ENCODE peak calls at places on chromosomes 1 and 21, in ten cellular contexts. G, H, J, F, E, C, R, N, Z and Y are unnamed samples.

GRCh38 chr1:172279951-172280350 is 140.5 kb upstream of the C1orf105 start:
- DNase-seq in G (no peak), H (no peak), J (no peak), F (no peak), E (no peak), C (no peak), R (no peak), N (no peak), Z (no peak), Y (no peak)

GRCh38 chr1:186858923-186859322 is 30.2 kb downstream of the PLA2G4A start:
- DNase-seq in G (no peak), H (peak), J (no peak), F (no peak), E (no peak), C (no peak), R (no peak), N (peak), Z (no peak), Y (no peak)

GRCh38 chr1:93619507-93620168 is 62.0 kb downstream of the BCAR3 start:
- DNase-seq in G (no peak), H (no peak), J (no peak), F (no peak), E (no peak), C (no peak), R (peak), N (no peak), Z (no peak), Y (no peak)

GRCh38 chr1:180358649-180359048 is 128.6 kb downstream of the LHX4 start:
- DNase-seq in G (no peak), H (peak), J (no peak), F (peak), E (no peak), C (no peak), R (no peak), N (no peak), Z (no peak), Y (no peak)

GRCh38 chr1:72649211-72649888 is 367.0 kb upstream of the NEGR1 start:
- DNase-seq in G (no peak), H (no peak), J (no peak), F (no peak), E (no peak), C (no peak), R (no peak), N (no peak), Z (no peak), Y (no peak)

GRCh38 chr1:222420621-222421020 is 127.3 kb downstream of the HHIPL2 start:
- DNase-seq in G (no peak), H (no peak), J (no peak), F (no peak), E (no peak), C (no peak), R (no peak), N (no peak), Z (no peak), Y (no peak)

GRCh38 chr1:217048104-217048707 is 325.0 kb upstream of the ESRRG start:
- DNase-seq in G (no peak), H (no peak), J (no peak), F (no peak), E (no peak), C (no peak), R (peak), N (no peak), Z (peak), Y (peak)

GRCh38 chr1:167446946-167447345 is 71.4 kb downstream of the CD247 start:
- DNase-seq in G (no peak), H (no peak), J (no peak), F (no peak), E (no peak), C (no peak), R (no peak), N (no peak), Z (no peak), Y (no peak)

GRCh38 chr1:210437781-210438180 is 109.1 kb downstream of the HHAT start:
- DNase-seq in G (no peak), H (peak), J (no peak), F (no peak), E (no peak), C (no peak), R (no peak), N (no peak), Z (no peak), Y (no peak)

GRCh38 chr1:1122981-1123480 is 7.1 kb upstream of the C1orf159 start:
- DNase-seq in G (no peak), H (peak), J (no peak), F (peak), E (peak), C (no peak), R (no peak), N (no peak), Z (no peak), Y (no peak)

GRCh38 chr21:35048183-35048601 is 910 bp downstream of the RUNX1 start:
- DNase-seq in G (no peak), H (peak), J (no peak), F (peak), E (peak), C (no peak), R (peak), N (no peak), Z (no peak), Y (no peak)
- TF ChIP-seq CTCF in G (no peak), H (no peak), J (no peak), F (no peak), E (no peak), C (no peak), R (no peak), N (no peak), Z (no peak), Y (no peak)

DNA sequence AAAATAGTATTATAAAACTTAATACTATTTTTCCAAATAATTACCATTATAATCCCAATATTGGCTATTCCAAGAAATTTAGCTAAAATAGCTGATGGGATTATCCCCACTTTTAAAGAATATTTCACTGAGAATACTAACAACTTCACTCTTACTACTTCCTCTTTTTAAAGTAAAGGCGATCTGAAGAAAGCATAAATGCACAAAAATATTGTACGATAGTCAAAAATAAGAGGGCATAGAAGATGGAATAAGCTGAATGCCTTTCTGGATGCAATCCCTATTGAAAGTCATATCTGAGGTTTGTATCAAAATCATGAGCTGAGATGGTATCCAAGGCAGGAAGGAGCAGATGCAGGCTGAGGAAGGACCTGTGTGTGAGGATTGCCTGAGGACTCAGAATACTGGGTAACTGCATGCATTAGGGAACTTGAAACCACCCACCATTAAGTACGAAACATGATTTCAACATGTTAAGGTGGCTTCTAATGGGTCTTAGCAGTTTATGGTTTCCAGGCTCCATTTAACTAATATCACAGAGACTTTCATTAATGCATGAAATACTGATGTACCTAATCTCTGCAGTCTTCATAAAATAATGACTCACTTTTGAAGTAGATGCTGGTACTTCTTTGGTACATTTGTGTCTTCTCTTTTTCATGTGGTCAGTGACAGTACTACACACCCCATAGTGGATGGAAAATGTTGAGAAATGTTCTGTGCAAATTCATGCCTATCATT is 29.6 kb upstream of the RGS1 start:
- DNase-seq in G (no peak), H (no peak), J (no peak), F (no peak), E (no peak), C (no peak), R (no peak), N (no peak), Z (no peak), Y (no peak)
- TF ChIP-seq CTCF in G (peak), H (no peak), J (peak), F (peak), E (peak), C (peak), R (no peak), N (no peak), Z (no peak), Y (peak)

GRCh38 chr1:12521096-12521495 is 96.9 kb downstream of the DHRS3 start:
- DNase-seq in G (no peak), H (peak), J (no peak), F (no peak), E (no peak), C (no peak), R (no peak), N (no peak), Z (no peak), Y (no peak)
- TF ChIP-seq CTCF in G (no peak), H (no peak), J (no peak), F (no peak), E (no peak), C (no peak), R (no peak), N (no peak), Z (no peak), Y (no peak)

GRCh38 chr1:92301021-92301420 is 2.2 kb downstream of the RPAP2 start:
- DNase-seq in G (no peak), H (no peak), J (no peak), F (no peak), E (no peak), C (no peak), R (no peak), N (no peak), Z (no peak), Y (no peak)

GRCh38 chr1:92299477-92300125 is 742 bp downstream of the RPAP2 start:
- DNase-seq in G (no peak), H (no peak), J (no peak), F (no peak), E (no peak), C (no peak), R (no peak), N (no peak), Z (no peak), Y (no peak)

GRCh38 chr1:92298573-92299476 is at the start of the genes GLMN and RPAP2:
- DNase-seq in G (peak), H (peak), J (no peak), F (peak), E (peak), C (peak), R (peak), N (no peak), Z (peak), Y (peak)

GRCh38 chr1:92298213-92298572 is 594 bp downstream of the GLMN start:
- DNase-seq in G (no peak), H (peak), J (no peak), F (no peak), E (no peak), C (no peak), R (no peak), N (no peak), Z (no peak), Y (no peak)
- TF ChIP-seq CTCF in G (no peak), H (peak), J (peak), F (no peak), E (no peak), C (no peak), R (peak), N (no peak), Z (no peak), Y (peak)

DNA sequence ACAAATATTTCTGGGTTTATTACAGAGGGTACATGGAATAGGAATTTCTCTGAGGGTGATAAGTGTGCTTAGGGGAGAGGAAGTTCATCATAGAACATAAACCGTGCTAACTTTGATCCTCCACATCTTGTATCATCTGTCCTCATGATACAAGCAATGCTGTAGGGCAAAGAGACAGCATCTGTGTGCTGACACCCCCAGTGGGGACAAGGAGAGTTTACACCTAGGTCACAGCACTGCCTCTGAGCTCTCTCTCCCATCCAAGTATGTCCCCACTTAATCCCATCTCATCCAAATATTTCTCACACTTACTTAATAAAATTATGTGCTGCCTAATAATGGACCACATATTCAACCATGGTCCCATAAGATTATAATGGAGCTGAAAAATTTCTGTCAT is 4.3 kb upstream of the TEDDM1 start:
- DNase-seq in G (no peak), H (no peak), J (no peak), F (no peak), E (no peak), C (no peak), R (no peak), N (no peak), Z (peak), Y (no peak)
- TF ChIP-seq CTCF in G (no peak), H (no peak), J (no peak), F (no peak), E (peak), C (no peak), R (no peak), N (peak), Z (peak), Y (no peak)

GRCh38 chr1:47554082-47554481 is 116.2 kb downstream of the FOXD2 start:
- DNase-seq in G (no peak), H (no peak), J (no peak), F (no peak), E (no peak), C (no peak), R (no peak), N (no peak), Z (no peak), Y (no peak)
- TF ChIP-seq CTCF in G (no peak), H (no peak), J (no peak), F (no peak), E (no peak), C (no peak), R (no peak), N (no peak), Z (no peak), Y (no peak)

GRCh38 chr1:88029142-88029541 is 654.9 kb upstream of the PKN2 start:
- DNase-seq in G (no peak), H (no peak), J (no peak), F (no peak), E (no peak), C (no peak), R (peak), N (no peak), Z (no peak), Y (no peak)
- TF ChIP-seq CTCF in G (peak), H (no peak), J (peak), F (no peak), E (no peak), C (no peak), R (no peak), N (no peak), Z (peak), Y (peak)